ENCODE peak calls at places on chromosomes 16 and 17, in six cellular contexts. One of them, this sample, is unnamed.

GRCh38 chr17:80969674-80970043 is 22.0 kb upstream of the CHMP6 start:
- DNase-seq in heart right ventricle: no peak
- DNase-seq in bronchial epithelial cell: no peak
- DNase-seq in neural progenitor cell: no peak
- DNase-seq in astrocyte of the spinal cord: no peak
- DNase-seq in HCT116: no peak
- DNase-seq in this sample: no peak

GRCh38 chr17:18259621-18260331 is 686 bp upstream of the MIEF2 start:
- DNase-seq in heart right ventricle: no peak
- DNase-seq in bronchial epithelial cell: peak; percentile 89
- DNase-seq in neural progenitor cell: peak; percentile 10
- DNase-seq in astrocyte of the spinal cord: no peak
- DNase-seq in HCT116: peak; percentile 56
- DNase-seq in this sample: no peak

GRCh38 chr17:78822552-78822951 is 18.1 kb downstream of the USP36 start:
- DNase-seq in heart right ventricle: no peak
- DNase-seq in bronchial epithelial cell: no peak
- DNase-seq in neural progenitor cell: no peak
- DNase-seq in astrocyte of the spinal cord: peak; percentile 80
- DNase-seq in HCT116: no peak
- DNase-seq in this sample: peak; percentile 46

GRCh38 chr17:46063239-46063638 is 64.2 kb downstream of the STH start:
- DNase-seq in heart right ventricle: no peak
- DNase-seq in bronchial epithelial cell: peak; percentile 85
- DNase-seq in neural progenitor cell: no peak
- DNase-seq in astrocyte of the spinal cord: peak; percentile 74
- DNase-seq in HCT116: peak; percentile 7
- DNase-seq in this sample: no peak

GRCh38 chr17:40598021-40598927 is 33.0 kb upstream of the CCR7 start:
- DNase-seq in heart right ventricle: no peak
- DNase-seq in bronchial epithelial cell: no peak
- DNase-seq in neural progenitor cell: no peak
- DNase-seq in astrocyte of the spinal cord: no peak
- DNase-seq in HCT116: no peak
- DNase-seq in this sample: no peak

GRCh38 chr17:31408586-31408985 is 17.1 kb downstream of the RAB11FIP4 start:
- DNase-seq in heart right ventricle: no peak
- DNase-seq in bronchial epithelial cell: no peak
- DNase-seq in neural progenitor cell: no peak
- DNase-seq in astrocyte of the spinal cord: no peak
- DNase-seq in HCT116: no peak
- DNase-seq in this sample: no peak

GRCh38 chr17:81612172-81612571 is 24.7 kb downstream of the NPLOC4 start:
- DNase-seq in heart right ventricle: no peak
- DNase-seq in bronchial epithelial cell: no peak
- DNase-seq in neural progenitor cell: no peak
- DNase-seq in astrocyte of the spinal cord: no peak
- DNase-seq in HCT116: no peak
- DNase-seq in this sample: no peak

GRCh38 chr17:40122944-40123810 is 1.4 kb downstream of the MSL1 start:
- DNase-seq in heart right ventricle: peak; percentile 53
- DNase-seq in bronchial epithelial cell: no peak
- DNase-seq in neural progenitor cell: peak; percentile 89
- DNase-seq in astrocyte of the spinal cord: peak; percentile 46
- DNase-seq in HCT116: no peak
- DNase-seq in this sample: no peak

GRCh38 chr16:27424772-27425498 is 23.0 kb downstream of the IL21R start:
- DNase-seq in heart right ventricle: no peak
- DNase-seq in bronchial epithelial cell: no peak
- DNase-seq in neural progenitor cell: no peak
- DNase-seq in astrocyte of the spinal cord: no peak
- DNase-seq in HCT116: no peak
- DNase-seq in this sample: no peak

GRCh38 chr16:80932725-80933124 is 74.0 kb downstream of the CMC2 start:
- DNase-seq in heart right ventricle: peak; percentile 46
- DNase-seq in bronchial epithelial cell: peak; percentile 92
- DNase-seq in neural progenitor cell: no peak
- DNase-seq in astrocyte of the spinal cord: peak; percentile 89
- DNase-seq in HCT116: no peak
- DNase-seq in this sample: peak; percentile 38

GRCh38 chr16:22203091-22203490 is 3.0 kb upstream of the EEF2K start:
- DNase-seq in heart right ventricle: no peak
- DNase-seq in bronchial epithelial cell: no peak
- DNase-seq in neural progenitor cell: no peak
- DNase-seq in astrocyte of the spinal cord: no peak
- DNase-seq in HCT116: no peak
- DNase-seq in this sample: no peak
- TF ChIP-seq CTCF in heart right ventricle: no peak
- TF ChIP-seq CTCF in bronchial epithelial cell: no peak
- TF ChIP-seq CTCF in neural progenitor cell: no peak
- TF ChIP-seq CTCF in astrocyte of the spinal cord: no peak
- TF ChIP-seq CTCF in HCT116: no peak
- TF ChIP-seq CTCF in this sample: no peak

DNA sequence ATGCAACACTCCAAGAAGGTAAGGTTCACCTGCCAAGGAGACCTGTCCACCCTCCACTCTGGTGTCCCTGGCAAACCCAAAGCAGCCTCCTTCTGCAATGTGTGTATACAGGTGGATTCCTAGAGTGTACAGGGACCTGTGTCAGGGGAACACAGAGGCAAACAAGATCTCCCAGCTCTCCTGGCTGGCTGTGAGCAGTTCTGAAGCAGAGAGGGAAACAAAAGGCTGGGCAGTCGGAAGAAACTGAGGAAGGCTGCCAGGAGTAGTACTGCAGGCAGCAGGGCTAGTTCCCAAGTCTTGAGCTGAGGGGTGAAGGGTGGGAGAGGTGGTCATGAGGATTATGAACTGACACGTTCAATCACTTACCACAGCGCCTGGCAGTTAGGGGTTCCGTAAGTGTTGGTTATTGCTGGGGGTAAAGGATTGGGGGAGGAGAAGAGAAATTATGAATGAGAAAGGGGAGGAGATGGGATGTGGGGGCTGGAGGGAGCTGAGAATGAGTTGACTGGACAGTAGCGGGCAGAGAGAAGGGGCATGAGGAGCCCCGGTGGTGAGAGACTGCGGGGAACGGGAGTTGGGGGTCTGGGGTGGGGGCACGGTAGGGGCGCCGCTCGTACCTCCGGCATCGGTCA is 737 bp downstream of the KCTD13 start:
- DNase-seq in heart right ventricle: no peak
- DNase-seq in bronchial epithelial cell: no peak
- DNase-seq in neural progenitor cell: peak; percentile 35
- DNase-seq in astrocyte of the spinal cord: no peak
- DNase-seq in HCT116: no peak
- DNase-seq in this sample: no peak
- H3K4me3 ChIP-seq in heart right ventricle: peak overlapping the region; percentile 83
- H3K4me3 ChIP-seq in bronchial epithelial cell: peak overlapping the region; percentile 96
- H3K4me3 ChIP-seq in neural progenitor cell: peak overlapping the region; percentile 78
- H3K4me3 ChIP-seq in astrocyte of the spinal cord: peak overlapping the region; percentile 80
- H3K4me3 ChIP-seq in HCT116: peak overlapping the region; percentile 92
- H3K4me3 ChIP-seq in this sample: peak overlapping the region; percentile 73

GRCh38 chr16:31002252-31002700 is 8.2 kb downstream of the STX1B start:
- DNase-seq in heart right ventricle: no peak
- DNase-seq in bronchial epithelial cell: peak; percentile 67
- DNase-seq in neural progenitor cell: no peak
- DNase-seq in astrocyte of the spinal cord: no peak
- DNase-seq in HCT116: no peak
- DNase-seq in this sample: no peak
- TF ChIP-seq CTCF in heart right ventricle: no peak
- TF ChIP-seq CTCF in bronchial epithelial cell: no peak
- TF ChIP-seq CTCF in neural progenitor cell: no peak
- TF ChIP-seq CTCF in astrocyte of the spinal cord: no peak
- TF ChIP-seq CTCF in HCT116: no peak
- TF ChIP-seq CTCF in this sample: no peak

GRCh38 chr16:50269061-50269705 is 2.8 kb downstream of the ADCY7 start:
- DNase-seq in heart right ventricle: no peak
- DNase-seq in bronchial epithelial cell: no peak
- DNase-seq in neural progenitor cell: no peak
- DNase-seq in astrocyte of the spinal cord: no peak
- DNase-seq in HCT116: no peak
- DNase-seq in this sample: no peak
- H3K4me3 ChIP-seq in heart right ventricle: no peak overlapping the region
- H3K4me3 ChIP-seq in bronchial epithelial cell: no peak overlapping the region
- H3K4me3 ChIP-seq in neural progenitor cell: no peak overlapping the region
- H3K4me3 ChIP-seq in astrocyte of the spinal cord: no peak overlapping the region
- H3K4me3 ChIP-seq in HCT116: no peak overlapping the region
- H3K4me3 ChIP-seq in this sample: no peak overlapping the region

DNA sequence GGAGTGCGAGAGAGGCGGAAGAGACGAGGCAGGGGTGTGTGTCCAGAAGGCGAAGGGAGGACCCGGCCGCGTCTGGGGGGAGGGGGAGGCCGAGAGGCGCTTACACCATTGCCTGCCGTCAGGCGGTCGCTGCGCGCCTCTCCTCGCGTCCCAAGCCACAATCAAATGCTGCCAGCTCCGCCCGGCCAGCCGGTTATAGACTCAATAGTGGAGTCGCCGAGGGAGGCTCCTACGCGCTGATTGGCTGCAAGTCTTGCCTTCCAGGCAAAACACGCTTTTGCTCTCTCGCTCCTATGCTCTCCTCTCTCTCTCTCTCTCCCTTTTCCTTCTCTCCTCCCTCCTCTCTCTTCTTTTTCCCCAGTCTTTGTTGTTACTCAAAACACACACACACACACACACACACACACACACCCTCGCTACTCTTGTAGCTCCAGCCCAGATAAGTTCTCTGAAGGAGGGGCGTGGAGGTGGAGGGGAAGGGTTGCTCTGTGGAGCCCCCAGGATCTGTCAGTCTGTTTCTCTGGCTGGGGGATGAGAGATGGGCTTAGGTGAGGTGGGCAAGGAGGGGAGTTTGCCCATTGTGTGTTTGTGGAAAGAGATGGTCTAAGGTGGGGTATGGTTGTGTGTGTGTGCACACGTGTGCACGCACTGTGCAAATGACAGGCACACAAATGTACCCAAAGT is at the start of gene DLX3:
- DNase-seq in heart right ventricle: peak; percentile 71
- DNase-seq in bronchial epithelial cell: peak; percentile 68
- DNase-seq in neural progenitor cell: peak; percentile 95
- DNase-seq in astrocyte of the spinal cord: peak; percentile 48
- DNase-seq in HCT116: no peak
- DNase-seq in this sample: peak; percentile 15
- TF ChIP-seq CTCF in heart right ventricle: no peak
- TF ChIP-seq CTCF in bronchial epithelial cell: no peak
- TF ChIP-seq CTCF in neural progenitor cell: no peak
- TF ChIP-seq CTCF in astrocyte of the spinal cord: no peak
- TF ChIP-seq CTCF in HCT116: no peak
- TF ChIP-seq CTCF in this sample: no peak

GRCh38 chr16:85279874-85280545 is 167.7 kb upstream of the CIBAR2 start:
- DNase-seq in heart right ventricle: peak; percentile 72
- DNase-seq in bronchial epithelial cell: no peak
- DNase-seq in neural progenitor cell: no peak
- DNase-seq in astrocyte of the spinal cord: no peak
- DNase-seq in HCT116: no peak
- DNase-seq in this sample: no peak

GRCh38 chr16:85278851-85279250 is 166.6 kb upstream of the CIBAR2 start:
- DNase-seq in heart right ventricle: no peak
- DNase-seq in bronchial epithelial cell: no peak
- DNase-seq in neural progenitor cell: no peak
- DNase-seq in astrocyte of the spinal cord: no peak
- DNase-seq in HCT116: no peak
- DNase-seq in this sample: no peak

GRCh38 chr16:85281181-85281580 is 168.9 kb upstream of the CIBAR2 start:
- DNase-seq in heart right ventricle: no peak
- DNase-seq in bronchial epithelial cell: no peak
- DNase-seq in neural progenitor cell: no peak
- DNase-seq in astrocyte of the spinal cord: no peak
- DNase-seq in HCT116: no peak
- DNase-seq in this sample: no peak

GRCh38 chr16:85276741-85277140 is 164.5 kb upstream of the CIBAR2 start:
- DNase-seq in heart right ventricle: no peak
- DNase-seq in bronchial epithelial cell: no peak
- DNase-seq in neural progenitor cell: peak; percentile 52
- DNase-seq in astrocyte of the spinal cord: no peak
- DNase-seq in HCT116: no peak
- DNase-seq in this sample: no peak

DNA sequence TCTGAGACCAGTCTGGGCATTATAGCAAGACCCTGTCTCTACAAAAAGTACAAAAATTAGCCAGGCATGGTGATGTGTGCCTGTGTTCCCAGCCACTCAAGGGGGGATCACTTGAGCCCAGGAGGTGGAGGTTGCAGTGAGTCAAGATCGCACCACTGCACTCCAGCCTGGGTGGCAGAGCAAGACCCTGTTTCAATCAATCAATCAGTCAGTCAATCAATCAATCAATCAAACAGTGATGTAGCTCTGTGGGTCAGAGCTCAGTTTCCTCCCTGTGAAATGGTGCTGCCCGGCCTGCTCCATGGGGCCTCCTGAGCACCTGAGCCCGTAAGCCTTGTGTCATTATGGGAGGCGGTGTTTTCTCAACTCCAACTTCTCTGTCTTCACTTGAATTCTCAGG is 167.1 kb upstream of the CIBAR2 start:
- DNase-seq in heart right ventricle: no peak
- DNase-seq in bronchial epithelial cell: no peak
- DNase-seq in neural progenitor cell: no peak
- DNase-seq in astrocyte of the spinal cord: no peak
- DNase-seq in HCT116: no peak
- DNase-seq in this sample: no peak
- H3K4me3 ChIP-seq in heart right ventricle: no peak overlapping the region
- H3K4me3 ChIP-seq in bronchial epithelial cell: no peak overlapping the region
- H3K4me3 ChIP-seq in neural progenitor cell: no peak overlapping the region
- H3K4me3 ChIP-seq in astrocyte of the spinal cord: no peak overlapping the region
- H3K4me3 ChIP-seq in HCT116: no peak overlapping the region
- H3K4me3 ChIP-seq in this sample: no peak overlapping the region

This sample was measured in astrocyte of the cerebellum.